ENCODE peak calls at places on chromosomes 3 and 15, in four cellular contexts. J is SK-N-SH, P is A549, R is stomach. K is an unnamed sample. For H3K4me1, the result is how much of the 10 kb centered on the place peaks cover.

GRCh38 chr3:107421170-107421792 is 44.0 kb downstream of the CCDC54 start:
- DNase-seq in J (peak), P (peak), R (no peak), K (no peak)

GRCh38 chr15:89125038-89125826 is 37.0 kb downstream of the ABHD2 start:
- DNase-seq in J (no peak), P (peak), R (peak), K (no peak)

GRCh38 chr15:89404023-89404422 is 69.4 kb upstream of the POLG start:
- DNase-seq in J (no peak), P (no peak), R (no peak), K (no peak)

GRCh38 chr3:142026333-142026732 is 123.0 kb downstream of the TFDP2 start:
- DNase-seq in J (no peak), P (no peak), R (no peak), K (no peak)

GRCh38 chr3:115381573-115381912 is 234.5 kb upstream of the ZBTB20 start:
- DNase-seq in J (no peak), P (no peak), R (no peak), K (no peak)

GRCh38 chr3:4841783-4842440 is 137.3 kb upstream of the BHLHE40 start:
- DNase-seq in J (no peak), P (no peak), R (no peak), K (no peak)

GRCh38 chr3:190458040-190458439 is 8.3 kb upstream of the TMEM207 start:
- DNase-seq in J (no peak), P (peak), R (no peak), K (no peak)

GRCh38 chr3:184003187-184003967 is 14.3 kb downstream of the ABCC5 start:
- DNase-seq in J (no peak), P (no peak), R (no peak), K (no peak)

GRCh38 chr3:24551626-24552025 is 57.0 kb upstream of the THRB start:
- DNase-seq in J (no peak), P (no peak), R (no peak), K (no peak)

GRCh38 chr3:72445827-72446405 is 402.3 kb downstream of the SHQ1 start:
- DNase-seq in J (no peak), P (no peak), R (no peak), K (no peak)
- H3K4me1 ChIP-seq in J (under half), P (under half), R (half or more), K (under half)

GRCh38 chr3:17261627-17262369 is 377.0 kb downstream of the PLCL2 start:
- DNase-seq in J (no peak), P (no peak), R (no peak), K (no peak)

GRCh38 chr3:17257269-17257668 is 372.5 kb downstream of the PLCL2 start:
- DNase-seq in J (no peak), P (no peak), R (no peak), K (no peak)

GRCh38 chr3:17258823-17259436 is 374.2 kb downstream of the PLCL2 start:
- DNase-seq in J (peak), P (peak), R (no peak), K (no peak)

GRCh38 chr3:17260257-17260656 is 375.5 kb downstream of the PLCL2 start:
- DNase-seq in J (no peak), P (no peak), R (no peak), K (no peak)
- TF ChIP-seq EP300 in J (no peak), P (no peak), R (no peak), K (no peak)

DNA sequence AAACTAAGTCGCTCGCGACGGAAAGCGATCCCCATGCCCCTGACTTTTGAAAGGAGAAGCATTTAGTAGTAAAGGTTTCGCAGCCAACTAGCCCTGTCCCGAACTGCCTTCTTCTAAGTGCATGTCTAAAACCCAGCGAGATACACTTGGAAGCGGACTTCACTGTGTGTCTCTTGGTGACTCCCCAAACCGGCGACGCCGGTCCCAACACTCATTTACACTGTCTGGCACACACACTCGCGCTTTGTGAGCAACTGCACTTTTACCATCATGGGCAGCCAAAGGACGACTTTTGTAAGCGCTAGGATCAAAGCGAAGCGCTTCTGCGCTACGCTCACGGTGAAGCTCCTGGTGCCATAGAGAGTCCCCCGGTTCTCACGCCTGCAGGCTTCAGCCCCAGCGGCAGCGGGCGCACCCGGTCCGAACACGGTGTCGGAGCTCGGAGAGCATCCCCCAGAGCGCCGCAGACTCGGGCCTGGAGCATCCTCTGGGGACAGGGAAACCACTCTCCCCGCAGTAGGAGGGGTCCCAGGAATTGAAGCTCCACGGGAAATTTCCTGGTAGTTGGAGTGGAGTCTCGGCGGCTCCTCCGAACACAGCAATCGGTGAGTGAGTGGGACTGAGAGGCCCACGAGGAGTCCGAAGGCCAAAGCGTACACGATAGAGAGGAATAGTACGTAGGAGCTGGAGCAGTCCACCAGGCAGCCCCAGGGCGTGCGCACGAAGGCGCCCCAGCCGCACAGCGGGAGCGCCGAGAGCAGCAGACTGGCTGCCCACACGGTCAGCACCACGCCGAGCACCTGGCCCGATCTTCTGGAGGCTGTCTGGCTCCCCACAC is 1.4 kb downstream of the GPR149 start:
- DNase-seq in J (peak), P (no peak), R (no peak), K (no peak)
- H3K27ac ChIP-seq in J (no peak), P (no peak), R (no peak), K (no peak)

GRCh38 chr15:44656241-44656640 is 7.2 kb downstream of the SPG11 start:
- DNase-seq in J (no peak), P (no peak), R (no peak), K (no peak)

GRCh38 chr15:44656913-44657312 is 6.5 kb downstream of the SPG11 start:
- DNase-seq in J (no peak), P (no peak), R (no peak), K (no peak)

GRCh38 chr15:44657378-44657777 is 6.1 kb downstream of the SPG11 start:
- DNase-seq in J (no peak), P (no peak), R (no peak), K (no peak)

GRCh38 chr15:44659041-44659440 is 4.4 kb downstream of the SPG11 start:
- DNase-seq in J (no peak), P (no peak), R (no peak), K (no peak)

GRCh38 chr15:44654858-44655257 is 8.6 kb downstream of the SPG11 start:
- DNase-seq in J (no peak), P (no peak), R (no peak), K (no peak)
- H3K4me1 ChIP-seq in J (under half), P (under half), R (under half), K (under half)

GRCh38 chr3:128036119-128036518 is 16.1 kb upstream of the SEC61A1 start:
- DNase-seq in J (no peak), P (no peak), R (no peak), K (no peak)

DNA sequence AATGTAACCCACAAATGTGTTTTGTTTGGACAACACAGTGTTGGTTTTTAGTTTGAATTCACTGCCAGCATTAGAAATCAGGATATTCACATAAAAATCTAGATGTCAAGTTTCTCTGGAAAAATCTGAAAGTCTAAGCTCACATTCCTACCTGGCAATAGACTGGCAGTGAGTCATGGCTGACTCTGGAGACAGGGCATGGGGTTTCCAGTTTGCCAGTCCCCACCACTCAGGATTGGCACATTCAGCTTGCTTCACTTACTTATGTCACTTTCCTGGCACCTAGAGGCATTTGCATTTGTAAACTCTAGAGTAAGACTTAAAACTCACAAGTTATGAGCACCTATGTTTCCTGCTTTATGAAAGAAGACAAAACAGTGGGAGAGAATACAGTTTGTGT is 19.1 kb upstream of the SEC61A1 start:
- DNase-seq in J (no peak), P (no peak), R (no peak), K (no peak)
- TF ChIP-seq EP300 in J (no peak), P (no peak), R (no peak), K (no peak)

DNA sequence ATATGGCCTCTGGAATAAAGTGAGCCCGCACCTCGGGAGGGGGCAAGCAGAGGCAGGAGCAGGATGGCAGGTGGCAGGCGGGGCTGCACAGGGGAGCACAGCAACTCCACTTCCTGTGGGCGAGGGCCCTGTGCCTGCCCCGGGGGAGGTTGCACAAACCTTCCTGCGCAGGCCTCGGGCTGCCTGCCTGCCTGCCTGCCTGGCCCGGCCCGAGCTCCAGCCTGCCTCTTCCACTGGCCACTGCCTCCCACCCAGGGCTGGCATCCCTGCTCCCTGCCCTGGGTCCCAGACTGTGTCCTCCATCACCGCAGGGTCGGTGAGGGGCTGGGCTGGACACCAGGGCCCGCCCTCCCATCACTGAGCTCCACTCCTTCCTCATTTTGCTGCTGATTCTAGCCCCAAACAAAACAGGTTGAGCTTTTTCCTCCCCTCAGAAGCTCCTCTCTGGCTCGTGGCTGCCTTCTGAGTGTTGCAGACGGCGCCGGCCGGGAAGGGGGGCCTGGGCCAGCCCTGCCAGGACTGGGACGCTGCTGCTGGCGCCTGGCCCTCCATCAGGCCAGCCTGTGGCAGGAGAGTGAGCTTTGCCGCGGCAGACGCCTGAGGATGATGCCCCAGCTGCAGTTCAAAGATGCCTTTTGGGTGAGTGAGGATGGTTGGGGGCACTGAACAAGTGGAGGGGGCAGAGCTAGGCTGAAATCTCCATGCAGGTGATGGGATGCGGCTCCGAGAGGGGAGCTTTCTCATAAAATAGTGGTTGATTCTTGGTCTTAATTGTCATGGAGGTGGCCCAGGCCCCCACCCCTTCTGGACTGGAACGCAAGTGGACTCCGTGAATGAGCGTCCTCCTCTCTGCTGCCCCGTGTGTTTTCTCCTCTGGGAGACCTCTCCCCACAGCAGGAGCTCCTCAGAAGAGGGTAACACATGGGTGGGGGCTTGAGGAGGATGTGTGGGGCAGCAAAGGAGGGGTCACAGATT is at the start of gene PSTPIP1:
- DNase-seq in J (peak), P (no peak), R (peak), K (peak)
- H3K27ac ChIP-seq in J (peak), P (no peak), R (peak), K (peak)